ENCODE peak calls at places on chromosomes 3 and 15, in six cellular contexts. V is HCT116; N is right atrium auricular region; E is gastrocnemius medialis; G is CD8-positive, alpha-beta memory T cell; F is heart right ventricle. J is an unnamed sample. For H3K4me1, H3K36me3 and H3K9me3, the result is how much of the 10 kb centered on the place peaks cover.

GRCh38 chr15:79042213-79042928 is 48.2 kb downstream of the RASGRF1 start:
- DNase-seq in V (no peak), N (no peak), E (no peak), G (no peak), F (no peak), J (no peak)

GRCh38 chr3:104582092-104582491 is 784.6 kb upstream of the ALCAM start:
- DNase-seq in V (no peak), N (no peak), E (no peak), G (no peak), F (no peak), J (no peak)

GRCh38 chr3:67662733-67663132 is 8.3 kb upstream of the SUCLG2 start:
- DNase-seq in V (no peak), N (no peak), E (no peak), G (peak), F (no peak), J (no peak)

GRCh38 chr3:13227315-13228165 is 154.3 kb upstream of the IQSEC1 start:
- DNase-seq in V (no peak), N (no peak), E (no peak), G (no peak), F (no peak), J (no peak)

GRCh38 chr3:16369247-16369646 is 104.2 kb downstream of the OXNAD1 start:
- DNase-seq in V (no peak), N (no peak), E (no peak), G (no peak), F (no peak), J (no peak)

GRCh38 chr3:4824948-4825325 is 154.3 kb upstream of the BHLHE40 start:
- DNase-seq in V (peak), N (no peak), E (peak), G (no peak), F (no peak), J (no peak)

GRCh38 chr15:64144565-64145281 is 6.8 kb upstream of the SNX22 start:
- DNase-seq in V (no peak), N (no peak), E (no peak), G (no peak), F (no peak), J (no peak)

GRCh38 chr15:72339777-72340177 is 19.8 kb upstream of the CELF6 start:
- DNase-seq in V (no peak), N (no peak), E (no peak), G (no peak), F (no peak), J (no peak)

GRCh38 chr15:38036790-38037338 is 102.4 kb downstream of the TMCO5A start:
- DNase-seq in V (no peak), N (no peak), E (no peak), G (no peak), F (no peak), J (no peak)

GRCh38 chr15:79455361-79455760 is 23.2 kb downstream of the MINAR1 start:
- DNase-seq in V (no peak), N (no peak), E (no peak), G (no peak), F (no peak), J (no peak)

GRCh38 chr3:112012205-112012604 is 13.5 kb downstream of the TAGLN3 start:
- DNase-seq in V (no peak), N (no peak), E (no peak), G (no peak), F (no peak), J (no peak)

GRCh38 chr3:60935709-60936108 is 315.5 kb downstream of the FHIT start:
- DNase-seq in V (peak), N (no peak), E (no peak), G (no peak), F (no peak), J (no peak)

GRCh38 chr3:12440927-12441326 is 43.4 kb upstream of the TSEN2 start:
- DNase-seq in V (no peak), N (peak), E (no peak), G (no peak), F (peak), J (peak)

GRCh38 chr3:172107403-172107802 is 68.0 kb downstream of the FNDC3B start:
- DNase-seq in V (no peak), N (no peak), E (no peak), G (peak), F (no peak), J (no peak)

GRCh38 chr3:25664066-25664809 is 469 bp downstream of the TOP2B start:
- DNase-seq in V (peak), N (peak), E (peak), G (peak), F (peak), J (peak)

GRCh38 chr3:39205919-39206516 is 13.6 kb upstream of the XIRP1 start:
- DNase-seq in V (no peak), N (no peak), E (no peak), G (no peak), F (no peak), J (no peak)

GRCh38 chr15:68475449-68475848 is 43.5 kb upstream of the ITGA11 start:
- DNase-seq in V (no peak), N (no peak), E (no peak), G (no peak), F (no peak), J (no peak)

GRCh38 chr3:52682016-52682415 is 3.7 kb downstream of the PBRM1 start:
- DNase-seq in V (peak), N (no peak), E (no peak), G (no peak), F (peak), J (peak)

GRCh38 chr15:29516929-29517328 is 247.3 kb upstream of the NSMCE3 start:
- DNase-seq in V (no peak), N (no peak), E (no peak), G (no peak), F (no peak), J (no peak)

GRCh38 chr15:60972301-60972700 is 256.8 kb downstream of the RORA start:
- DNase-seq in V (no peak), N (no peak), E (no peak), G (no peak), F (no peak), J (no peak)

GRCh38 chr3:10666621-10667020 is 149.4 kb upstream of the SLC6A11 start:
- DNase-seq in V (no peak), N (no peak), E (no peak), G (no peak), F (peak), J (peak)

GRCh38 chr3:178120367-178120766 is 415.9 kb upstream of the KCNMB2 start:
- DNase-seq in V (no peak), N (no peak), E (no peak), G (no peak), F (no peak), J (no peak)

GRCh38 chr3:45826321-45826720 is 15.6 kb downstream of the LZTFL1 start:
- DNase-seq in V (no peak), N (no peak), E (no peak), G (no peak), F (no peak), J (no peak)

GRCh38 chr3:187227658-187228258 is 30.5 kb downstream of the RTP1 start:
- DNase-seq in V (no peak), N (no peak), E (no peak), G (no peak), F (no peak), J (no peak)

GRCh38 chr3:197203714-197204146 is 94.7 kb downstream of the DLG1 start:
- DNase-seq in V (no peak), N (no peak), E (no peak), G (no peak), F (no peak), J (no peak)

GRCh38 chr3:195265363-195265976 is 5.5 kb downstream of the XXYLT1 start:
- DNase-seq in V (no peak), N (no peak), E (no peak), G (no peak), F (no peak), J (no peak)

GRCh38 chr3:9180764-9181117 is 68.7 kb downstream of the SRGAP3 start:
- DNase-seq in V (no peak), N (no peak), E (no peak), G (no peak), F (no peak), J (no peak)

GRCh38 chr3:191085091-191085490 is 114.0 kb upstream of the OSTN start:
- DNase-seq in V (no peak), N (no peak), E (no peak), G (no peak), F (no peak), J (no peak)

GRCh38 chr3:36919439-36920160 is 25.3 kb downstream of the TRANK1 start:
- DNase-seq in V (no peak), N (no peak), E (no peak), G (no peak), F (no peak), J (no peak)
- H3K4me1 ChIP-seq in V (under half), N (under half), E (under half), G (under half), F (under half), J (under half)

GRCh38 chr3:98581474-98581873 is 11.9 kb downstream of the CPOX start:
- DNase-seq in V (no peak), N (no peak), E (no peak), G (no peak), F (no peak), J (no peak)
- H3K36me3 ChIP-seq in V (half or more), N (under half), E (under half), G (under half), F (under half), J (under half)

DNA sequence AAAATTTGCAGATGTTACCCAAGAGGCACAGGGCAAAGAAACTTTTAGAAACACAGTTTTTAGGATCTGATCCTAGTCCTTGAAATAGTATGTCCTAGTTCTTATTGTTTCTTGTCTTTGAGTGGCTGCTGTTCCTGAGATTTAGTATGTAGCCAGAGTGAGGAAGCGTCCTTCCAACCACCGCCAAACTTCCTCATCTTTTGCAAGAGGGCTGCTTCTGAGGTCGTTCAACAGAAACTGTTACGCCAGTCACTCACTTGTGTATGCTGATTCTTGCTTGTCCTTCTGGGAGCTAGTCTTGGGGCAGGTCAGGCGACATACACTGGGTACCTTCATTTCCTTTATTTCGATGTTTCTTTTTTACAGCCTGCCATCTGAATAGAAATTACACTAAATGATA is 577.3 kb upstream of the ZNF717 start:
- DNase-seq in V (no peak), N (no peak), E (no peak), G (no peak), F (no peak), J (peak)
- H3K9me3 ChIP-seq in V (under half), N (under half), E (under half), G (under half), F (under half), J (under half)

GRCh38 chr15:30926161-30926560 is 22.4 kb downstream of the FAN1 start:
- DNase-seq in V (no peak), N (no peak), E (no peak), G (no peak), F (no peak), J (no peak)
- H3K4me1 ChIP-seq in V (under half), N (under half), E (under half), G (under half), F (under half), J (under half)

DNA sequence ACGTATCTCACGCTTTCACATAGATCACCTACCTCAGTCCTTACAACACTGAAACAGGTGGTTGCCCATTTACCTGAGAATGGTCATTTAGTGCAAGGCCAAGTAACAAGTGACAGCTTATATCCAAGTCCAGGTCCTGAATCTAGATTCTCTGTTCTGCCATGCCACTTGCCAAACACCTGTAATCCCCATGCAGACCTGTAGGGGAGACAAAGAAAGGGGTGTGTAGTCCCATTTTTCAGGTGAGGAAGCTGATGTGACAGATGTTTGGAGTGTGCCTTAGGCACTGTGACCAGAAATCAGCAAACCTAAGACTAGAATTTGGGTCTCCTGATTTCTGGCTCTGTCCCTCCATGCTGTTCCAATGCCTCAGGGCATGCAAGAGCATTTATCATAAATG is 12.7 kb downstream of the ZNF35 start:
- DNase-seq in V (no peak), N (no peak), E (no peak), G (no peak), F (no peak), J (no peak)
- H3K36me3 ChIP-seq in V (under half), N (under half), E (under half), G (under half), F (under half), J (under half)

DNA sequence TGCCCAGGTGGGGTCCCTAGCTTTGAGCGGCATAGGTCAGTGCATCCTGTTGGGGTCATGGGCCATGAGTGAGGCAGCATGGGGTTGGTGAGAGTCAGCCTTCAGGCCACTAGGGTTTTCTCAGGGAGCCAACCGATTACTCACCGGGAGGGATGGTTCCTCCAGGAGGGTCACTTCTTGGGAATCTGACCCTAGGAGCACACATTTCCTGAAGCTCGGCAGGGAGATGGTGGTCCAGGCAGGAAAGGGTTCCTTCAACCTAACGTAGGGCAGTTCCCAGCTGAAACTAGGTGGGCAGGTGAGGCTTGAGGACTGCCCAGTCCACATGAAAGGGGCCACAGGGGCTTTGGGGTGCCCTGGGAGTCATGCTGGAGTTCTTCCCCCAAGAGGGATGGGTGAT is 218.0 kb downstream of the UBE3A start:
- DNase-seq in V (no peak), N (no peak), E (no peak), G (no peak), F (no peak), J (no peak)
- H3K9me3 ChIP-seq in V (under half), N (under half), E (under half), G (under half), F (under half), J (under half)

DNA sequence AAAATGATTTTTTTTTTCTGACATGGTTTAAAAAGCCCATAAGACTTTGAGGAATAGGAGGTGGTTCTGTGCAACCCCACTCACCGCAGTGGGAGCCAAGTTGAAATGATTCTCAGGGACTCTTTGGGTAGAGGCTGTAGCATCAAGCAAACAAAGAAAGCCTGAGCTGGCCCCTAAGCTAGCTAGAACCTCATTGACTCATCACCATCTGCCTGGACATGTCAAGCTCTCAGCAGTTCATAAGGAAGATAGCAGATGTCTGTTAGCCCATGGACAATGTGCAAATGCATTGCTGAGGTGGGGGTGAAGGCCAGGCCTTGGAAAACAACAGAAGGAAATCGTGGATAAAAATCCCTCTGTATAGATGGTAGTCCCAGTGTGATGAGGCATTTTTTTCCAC is 234.8 kb downstream of the NR2F2 start:
- DNase-seq in V (no peak), N (no peak), E (no peak), G (no peak), F (no peak), J (no peak)
- H3K4me1 ChIP-seq in V (under half), N (under half), E (under half), G (under half), F (under half), J (under half)

GRCh38 chr15:69958494-69959134 is 139.1 kb downstream of the TLE3 start:
- DNase-seq in V (peak), N (no peak), E (no peak), G (no peak), F (no peak), J (no peak)
- H3K36me3 ChIP-seq in V (under half), N (under half), E (under half), G (under half), F (under half), J (under half)

GRCh38 chr15:74261041-74261440 is 24.9 kb downstream of the CCDC33 start:
- DNase-seq in V (no peak), N (no peak), E (no peak), G (no peak), F (no peak), J (peak)
- H3K9me3 ChIP-seq in V (under half), N (under half), E (under half), G (under half), F (under half), J (under half)

J was measured in thyroid gland.